ENCODE peak calls at places on chromosomes 11 and 22, in four cellular contexts. One of them, this sample, is unnamed.

GRCh38 chr11:57434640-57435546 is 8.0 kb upstream of the SLC43A3 start:
- DNase-seq in K562: no peak
- DNase-seq in GM12878: no peak
- DNase-seq in HepG2: peak; percentile 94
- DNase-seq in this sample: no peak

GRCh38 chr11:124656759-124657627 is 16.5 kb downstream of the SIAE start:
- DNase-seq in K562: no peak
- DNase-seq in GM12878: no peak
- DNase-seq in HepG2: no peak
- DNase-seq in this sample: no peak

GRCh38 chr11:2480874-2481220 is 36.0 kb downstream of the KCNQ1 start:
- DNase-seq in K562: no peak
- DNase-seq in GM12878: no peak
- DNase-seq in HepG2: no peak
- DNase-seq in this sample: no peak

GRCh38 chr22:50684986-50685385 is 12.4 kb downstream of the SHANK3 start:
- DNase-seq in K562: no peak
- DNase-seq in GM12878: no peak
- DNase-seq in HepG2: no peak
- DNase-seq in this sample: no peak

GRCh38 chr11:122747358-122747757 is 90.9 kb upstream of the CRTAM start:
- DNase-seq in K562: no peak
- DNase-seq in GM12878: no peak
- DNase-seq in HepG2: no peak
- DNase-seq in this sample: no peak

GRCh38 chr11:119652907-119653659 is 75.9 kb downstream of the NECTIN1 start:
- DNase-seq in K562: no peak
- DNase-seq in GM12878: no peak
- DNase-seq in HepG2: no peak
- DNase-seq in this sample: no peak

GRCh38 chr11:36374726-36375125 is 78.6 kb downstream of the PRR5L start:
- DNase-seq in K562: no peak
- DNase-seq in GM12878: no peak
- DNase-seq in HepG2: no peak
- DNase-seq in this sample: no peak

GRCh38 chr11:66012371-66012945 is 650 bp downstream of the CST6 start:
- DNase-seq in K562: no peak
- DNase-seq in GM12878: no peak
- DNase-seq in HepG2: no peak
- DNase-seq in this sample: no peak

GRCh38 chr11:62359475-62359874 is 22.2 kb downstream of the ASRGL1 start:
- DNase-seq in K562: peak; percentile 46
- DNase-seq in GM12878: no peak
- DNase-seq in HepG2: no peak
- DNase-seq in this sample: no peak

GRCh38 chr22:19983701-19984100 is 32.9 kb downstream of the ARVCF start:
- DNase-seq in K562: no peak
- DNase-seq in GM12878: no peak
- DNase-seq in HepG2: no peak
- DNase-seq in this sample: no peak

GRCh38 chr22:29587938-29588699 is 7.2 kb upstream of the NIPSNAP1 start:
- DNase-seq in K562: no peak
- DNase-seq in GM12878: no peak
- DNase-seq in HepG2: peak; percentile 41
- DNase-seq in this sample: no peak

GRCh38 chr11:84855846-84856245 is 771.3 kb downstream of the DLG2 start:
- DNase-seq in K562: no peak
- DNase-seq in GM12878: no peak
- DNase-seq in HepG2: no peak
- DNase-seq in this sample: no peak

GRCh38 chr22:28329582-28330073 is 350.0 kb downstream of the TTC28 start:
- DNase-seq in K562: no peak
- DNase-seq in GM12878: no peak
- DNase-seq in HepG2: no peak
- DNase-seq in this sample: no peak

GRCh38 chr22:48488611-48489456 is 1338.8 kb downstream of the BRD1 start:
- DNase-seq in K562: no peak
- DNase-seq in GM12878: no peak
- DNase-seq in HepG2: no peak
- DNase-seq in this sample: no peak

GRCh38 chr11:126426820-126427749 is 71.6 kb downstream of the ST3GAL4 start:
- DNase-seq in K562: no peak
- DNase-seq in GM12878: no peak
- DNase-seq in HepG2: no peak
- DNase-seq in this sample: no peak

GRCh38 chr11:8777907-8778767 is 95.5 kb downstream of the RPL27A start:
- DNase-seq in K562: no peak
- DNase-seq in GM12878: no peak
- DNase-seq in HepG2: no peak
- DNase-seq in this sample: no peak

GRCh38 chr11:66017354-66017753 is 5.5 kb downstream of the CST6 start:
- DNase-seq in K562: peak; percentile 50
- DNase-seq in GM12878: no peak
- DNase-seq in HepG2: no peak
- DNase-seq in this sample: no peak

GRCh38 chr11:69355346-69355940 is 61.5 kb downstream of the MYEOV start:
- DNase-seq in K562: no peak
- DNase-seq in GM12878: no peak
- DNase-seq in HepG2: no peak
- DNase-seq in this sample: no peak

GRCh38 chr11:103609117-103610066 is 427.0 kb upstream of the DDI1 start:
- DNase-seq in K562: no peak
- DNase-seq in GM12878: no peak
- DNase-seq in HepG2: no peak
- DNase-seq in this sample: peak; percentile 30

GRCh38 chr11:24155792-24156191 is 341.1 kb upstream of the LUZP2 start:
- DNase-seq in K562: no peak
- DNase-seq in GM12878: no peak
- DNase-seq in HepG2: peak; percentile 3
- DNase-seq in this sample: peak; percentile 8

GRCh38 chr11:27926981-27927481 is 180.9 kb downstream of the KIF18A start:
- DNase-seq in K562: peak; percentile 16
- DNase-seq in GM12878: no peak
- DNase-seq in HepG2: no peak
- DNase-seq in this sample: no peak

GRCh38 chr11:118886681-118887111 is 3.0 kb downstream of the CXCR5 start:
- DNase-seq in K562: no peak
- DNase-seq in GM12878: no peak
- DNase-seq in HepG2: no peak
- DNase-seq in this sample: no peak

GRCh38 chr22:42188808-42189447 is 58.3 kb upstream of the CYP2D6 start:
- DNase-seq in K562: no peak
- DNase-seq in GM12878: no peak
- DNase-seq in HepG2: no peak
- DNase-seq in this sample: no peak

GRCh38 chr11:45662665-45663485 is 2.5 kb downstream of the CHST1 start:
- DNase-seq in K562: peak; percentile 60
- DNase-seq in GM12878: no peak
- DNase-seq in HepG2: peak; percentile 20
- DNase-seq in this sample: no peak

GRCh38 chr11:132448334-132448995 is 1078.0 kb downstream of the NTM start:
- DNase-seq in K562: no peak
- DNase-seq in GM12878: no peak
- DNase-seq in HepG2: no peak
- DNase-seq in this sample: no peak

GRCh38 chr11:57156928-57157327 is 24.8 kb upstream of the LRRC55 start:
- DNase-seq in K562: no peak
- DNase-seq in GM12878: no peak
- DNase-seq in HepG2: no peak
- DNase-seq in this sample: no peak

GRCh38 chr22:24107668-24108067 is 73.6 kb upstream of the SUSD2 start:
- DNase-seq in K562: no peak
- DNase-seq in GM12878: no peak
- DNase-seq in HepG2: no peak
- DNase-seq in this sample: no peak

GRCh38 chr11:116257092-116257491 is 515.7 kb downstream of the BUD13 start:
- DNase-seq in K562: no peak
- DNase-seq in GM12878: no peak
- DNase-seq in HepG2: no peak
- DNase-seq in this sample: peak; percentile 37

GRCh38 chr11:30876228-30876627 is 290.1 kb upstream of the MPPED2 start:
- DNase-seq in K562: no peak
- DNase-seq in GM12878: no peak
- DNase-seq in HepG2: no peak
- DNase-seq in this sample: no peak

GRCh38 chr11:30876656-30877371 is 290.7 kb upstream of the MPPED2 start:
- DNase-seq in K562: no peak
- DNase-seq in GM12878: no peak
- DNase-seq in HepG2: no peak
- DNase-seq in this sample: no peak

GRCh38 chr11:30878400-30878799 is 292.2 kb upstream of the MPPED2 start:
- DNase-seq in K562: no peak
- DNase-seq in GM12878: no peak
- DNase-seq in HepG2: no peak
- DNase-seq in this sample: no peak

GRCh38 chr11:30873924-30874323 is 287.8 kb upstream of the MPPED2 start:
- DNase-seq in K562: no peak
- DNase-seq in GM12878: no peak
- DNase-seq in HepG2: no peak
- DNase-seq in this sample: no peak

GRCh38 chr11:30879322-30880020 is 293.3 kb upstream of the MPPED2 start:
- DNase-seq in K562: no peak
- DNase-seq in GM12878: no peak
- DNase-seq in HepG2: no peak
- DNase-seq in this sample: no peak
- TF ChIP-seq FOXM1 in K562: no peak
- TF ChIP-seq FOXM1 in GM12878: no peak
- TF ChIP-seq FOXM1 in HepG2: no peak
- TF ChIP-seq FOXM1 in this sample: no peak

GRCh38 chr11:19315511-19315910 is 74.8 kb upstream of the E2F8 start:
- DNase-seq in K562: no peak
- DNase-seq in GM12878: no peak
- DNase-seq in HepG2: no peak
- DNase-seq in this sample: no peak

GRCh38 chr11:19306570-19306969 is 65.8 kb upstream of the E2F8 start:
- DNase-seq in K562: no peak
- DNase-seq in GM12878: no peak
- DNase-seq in HepG2: no peak
- DNase-seq in this sample: no peak

GRCh38 chr11:19313140-19313539 is 72.4 kb upstream of the E2F8 start:
- DNase-seq in K562: no peak
- DNase-seq in GM12878: no peak
- DNase-seq in HepG2: no peak
- DNase-seq in this sample: no peak

GRCh38 chr11:19307498-19307897 is 66.8 kb upstream of the E2F8 start:
- DNase-seq in K562: no peak
- DNase-seq in GM12878: no peak
- DNase-seq in HepG2: no peak
- DNase-seq in this sample: no peak

GRCh38 chr11:19311306-19312030 is 70.7 kb upstream of the E2F8 start:
- DNase-seq in K562: peak; percentile 62
- DNase-seq in GM12878: peak; percentile 19
- DNase-seq in HepG2: peak; percentile 23
- DNase-seq in this sample: peak; percentile 73
- TF ChIP-seq FOXK2 in K562: no peak
- TF ChIP-seq FOXK2 in GM12878: no peak
- TF ChIP-seq FOXK2 in HepG2: no peak
- TF ChIP-seq FOXK2 in this sample: no peak

GRCh38 chr11:1340111-1340510 is 30.7 kb upstream of the TOLLIP start:
- DNase-seq in K562: no peak
- DNase-seq in GM12878: no peak
- DNase-seq in HepG2: no peak
- DNase-seq in this sample: no peak
- TF ChIP-seq FOXM1 in K562: no peak
- TF ChIP-seq FOXM1 in GM12878: no peak
- TF ChIP-seq FOXM1 in HepG2: no peak
- TF ChIP-seq FOXM1 in this sample: no peak

GRCh38 chr11:64772318-64773018 is 5.9 kb downstream of the SF1 start:
- DNase-seq in K562: no peak
- DNase-seq in GM12878: peak; percentile 51
- DNase-seq in HepG2: no peak
- DNase-seq in this sample: no peak
- TF ChIP-seq FOXK2 in K562: no peak
- TF ChIP-seq FOXK2 in GM12878: no peak
- TF ChIP-seq FOXK2 in HepG2: no peak
- TF ChIP-seq FOXK2 in this sample: no peak

GRCh38 chr22:35342390-35342789 is 38.5 kb upstream of the HMOX1 start:
- DNase-seq in K562: no peak
- DNase-seq in GM12878: no peak
- DNase-seq in HepG2: no peak
- DNase-seq in this sample: no peak
- TF ChIP-seq FOXM1 in K562: no peak
- TF ChIP-seq FOXM1 in GM12878: no peak
- TF ChIP-seq FOXM1 in HepG2: no peak
- TF ChIP-seq FOXM1 in this sample: no peak

This sample was measured in HEK293T.